ENCODE peak calls at places on chromosomes 1 and 21, in eight cellular contexts. W is HFF-Myc; U is body of pancreas; F is mesothelial cell of epicardium; Z is left lung; B is prostate gland; V is ovary; I is CD8-positive, alpha-beta T cell. X is an unnamed sample.

GRCh38 chr1:38296047-38296446 is 249.5 kb upstream of the POU3F1 start:
- DNase-seq in W (no peak), U (no peak), F (no peak), Z (no peak), B (no peak), V (no peak), I (no peak), X (no peak)

GRCh38 chr1:159012495-159012894 is 2.8 kb downstream of the IFI16 start:
- DNase-seq in W (no peak), U (no peak), F (no peak), Z (peak), B (no peak), V (no peak), I (peak), X (no peak)

GRCh38 chr1:30764396-30764795 is 6.8 kb upstream of the LAPTM5 start:
- DNase-seq in W (no peak), U (no peak), F (no peak), Z (no peak), B (no peak), V (no peak), I (no peak), X (no peak)

GRCh38 chr1:96562094-96562493 is 159.5 kb upstream of the PTBP2 start:
- DNase-seq in W (no peak), U (no peak), F (no peak), Z (no peak), B (no peak), V (no peak), I (no peak), X (no peak)

GRCh38 chr1:101905298-101905794 is 91.4 kb downstream of the OLFM3 start:
- DNase-seq in W (no peak), U (no peak), F (no peak), Z (no peak), B (no peak), V (no peak), I (no peak), X (no peak)

GRCh38 chr21:42799516-42799915 is 79.8 kb downstream of the WDR4 start:
- DNase-seq in W (no peak), U (no peak), F (no peak), Z (no peak), B (no peak), V (no peak), I (no peak), X (no peak)

GRCh38 chr21:44999428-44999971 is 59.7 kb downstream of the SLX9 start:
- DNase-seq in W (no peak), U (no peak), F (no peak), Z (no peak), B (no peak), V (no peak), I (no peak), X (no peak)

GRCh38 chr1:23126801-23127200 is 41.9 kb downstream of the LUZP1 start:
- DNase-seq in W (no peak), U (no peak), F (no peak), Z (no peak), B (no peak), V (no peak), I (no peak), X (no peak)

GRCh38 chr1:46576564-46576963 is 25.1 kb upstream of the KNCN start:
- DNase-seq in W (no peak), U (no peak), F (no peak), Z (no peak), B (no peak), V (no peak), I (no peak), X (no peak)

GRCh38 chr1:159554681-159555080 is 18.9 kb upstream of the OR10J5 start:
- DNase-seq in W (no peak), U (no peak), F (no peak), Z (no peak), B (no peak), V (no peak), I (no peak), X (no peak)

GRCh38 chr1:207077470-207078377 is 10.9 kb upstream of the C4BPB start:
- DNase-seq in W (peak), U (peak), F (no peak), Z (peak), B (peak), V (peak), I (peak), X (no peak)

GRCh38 chr1:37423810-37424209 is 50.6 kb upstream of the ZC3H12A start:
- DNase-seq in W (no peak), U (no peak), F (no peak), Z (no peak), B (no peak), V (no peak), I (no peak), X (no peak)

GRCh38 chr1:153563991-153564390 is 1.7 kb downstream of the S100A2 start:
- DNase-seq in W (no peak), U (no peak), F (no peak), Z (no peak), B (no peak), V (no peak), I (no peak), X (no peak)

GRCh38 chr1:109980324-109981127 is 4.0 kb upstream of the AHCYL1 start:
- DNase-seq in W (no peak), U (peak), F (no peak), Z (no peak), B (no peak), V (no peak), I (no peak), X (no peak)

GRCh38 chr1:43522776-43523480 is 7.8 kb upstream of the PTPRF start:
- DNase-seq in W (peak), U (peak), F (no peak), Z (no peak), B (no peak), V (no peak), I (no peak), X (no peak)

GRCh38 chr21:25895565-25896205 is 160.9 kb downstream of the GABPA start:
- DNase-seq in W (no peak), U (no peak), F (no peak), Z (no peak), B (no peak), V (peak), I (no peak), X (no peak)

GRCh38 chr1:102799496-102799895 is 308.8 kb downstream of the COL11A1 start:
- DNase-seq in W (no peak), U (no peak), F (no peak), Z (no peak), B (no peak), V (no peak), I (no peak), X (no peak)

GRCh38 chr1:203089001-203089650 is 3.3 kb upstream of the MYOG start:
- DNase-seq in W (no peak), U (no peak), F (no peak), Z (no peak), B (no peak), V (no peak), I (no peak), X (no peak)

GRCh38 chr1:30778156-30778978 is 20.8 kb upstream of the LAPTM5 start:
- DNase-seq in W (peak), U (peak), F (no peak), Z (no peak), B (no peak), V (no peak), I (no peak), X (no peak)

GRCh38 chr1:67429011-67429527 is 1.1 kb downstream of the SERBP1 start:
- DNase-seq in W (no peak), U (no peak), F (no peak), Z (no peak), B (peak), V (no peak), I (peak), X (no peak)

GRCh38 chr1:89143484-89143883 is 17.6 kb upstream of the GBP2 start:
- DNase-seq in W (no peak), U (no peak), F (no peak), Z (no peak), B (no peak), V (no peak), I (no peak), X (no peak)

GRCh38 chr1:107018445-107018844 is 38.0 kb upstream of the PRMT6 start:
- DNase-seq in W (no peak), U (no peak), F (no peak), Z (no peak), B (no peak), V (no peak), I (no peak), X (no peak)

GRCh38 chr21:36079010-36079649 is 9.3 kb downstream of the CBR1 start:
- DNase-seq in W (no peak), U (no peak), F (no peak), Z (peak), B (no peak), V (no peak), I (no peak), X (no peak)

GRCh38 chr1:7373251-7373650 is 397.8 kb upstream of the VAMP3 start:
- DNase-seq in W (no peak), U (no peak), F (no peak), Z (no peak), B (no peak), V (no peak), I (no peak), X (no peak)

GRCh38 chr1:227541796-227542152 is 21.6 kb upstream of the ZNF678 start:
- DNase-seq in W (no peak), U (no peak), F (no peak), Z (no peak), B (no peak), V (peak), I (no peak), X (no peak)

GRCh38 chr1:186843261-186843660 is 14.5 kb downstream of the PLA2G4A start:
- DNase-seq in W (no peak), U (no peak), F (no peak), Z (no peak), B (no peak), V (no peak), I (no peak), X (no peak)

GRCh38 chr21:21262048-21262447 is 263.8 kb downstream of the NCAM2 start:
- DNase-seq in W (no peak), U (no peak), F (no peak), Z (no peak), B (no peak), V (no peak), I (no peak), X (no peak)

GRCh38 chr1:183736391-183736790 is 68.5 kb upstream of the RGL1 start:
- DNase-seq in W (no peak), U (no peak), F (no peak), Z (no peak), B (no peak), V (no peak), I (no peak), X (no peak)

DNA sequence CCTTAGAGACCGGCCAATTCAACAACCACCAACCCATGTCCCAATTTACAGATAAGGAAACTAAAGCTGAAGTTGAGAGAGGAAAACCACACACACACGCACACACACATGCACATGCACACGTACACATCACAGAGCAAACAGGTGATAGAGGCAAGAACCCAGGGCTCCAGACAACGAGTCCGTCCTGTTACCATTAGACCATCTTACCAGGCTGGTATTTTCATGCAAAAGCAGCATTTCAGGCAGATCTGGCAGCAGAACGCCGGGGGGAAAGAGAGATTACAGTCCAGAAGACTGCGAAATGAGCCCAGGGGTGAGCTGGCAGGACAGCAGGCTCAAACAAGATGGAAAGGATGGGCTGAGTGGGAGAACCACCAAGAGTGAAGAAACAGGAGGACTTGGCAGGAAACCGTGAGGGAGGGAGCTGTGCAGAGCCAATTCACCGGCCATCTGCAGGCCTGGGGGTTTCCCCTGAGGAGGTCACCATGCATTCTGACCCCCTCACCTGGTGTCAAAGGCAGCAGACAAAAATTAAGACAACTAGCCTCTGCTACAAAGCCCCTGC is 43.4 kb downstream of the PAFAH2 start:
- DNase-seq in W (no peak), U (no peak), F (no peak), Z (no peak), B (no peak), V (no peak), I (no peak), X (no peak)
- TF ChIP-seq CTCF in W (no peak), U (no peak), F (no peak), Z (no peak), B (no peak), V (no peak), I (no peak), X (no peak)

DNA sequence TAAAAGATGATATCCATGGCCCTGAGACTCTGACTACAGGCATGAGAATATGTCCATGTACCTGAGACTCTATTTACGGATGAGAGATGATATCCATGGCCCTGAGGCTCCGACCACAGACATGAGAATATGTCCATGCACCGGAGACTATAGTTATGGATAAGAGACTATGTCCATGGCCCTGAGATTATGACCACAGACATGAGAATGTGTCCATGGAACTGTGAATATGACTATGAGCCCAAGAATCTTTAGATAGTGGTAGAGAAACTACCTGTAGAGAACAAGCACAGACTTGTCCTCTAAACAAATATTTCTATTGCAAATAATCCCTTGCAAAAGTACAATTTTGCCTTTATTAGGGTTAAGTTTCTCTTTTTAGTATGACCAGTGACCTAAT is 263.2 kb downstream of the PCP4 start:
- DNase-seq in W (no peak), U (no peak), F (no peak), Z (no peak), B (no peak), V (no peak), I (no peak), X (no peak)
- TF ChIP-seq CTCF in W (no peak), U (no peak), F (no peak), Z (no peak), B (no peak), V (no peak), I (no peak), X (no peak)

GRCh38 chr1:53172751-53173498 is 23.7 kb upstream of the CPT2 start:
- DNase-seq in W (no peak), U (no peak), F (no peak), Z (no peak), B (no peak), V (no peak), I (no peak), X (no peak)
- TF ChIP-seq CTCF in W (peak), U (no peak), F (no peak), Z (no peak), B (no peak), V (no peak), I (no peak), X (peak)

GRCh38 chr21:17726047-17726446 is 93.1 kb downstream of the C21orf91 start:
- DNase-seq in W (peak), U (no peak), F (no peak), Z (no peak), B (no peak), V (no peak), I (no peak), X (no peak)
- TF ChIP-seq CTCF in W (no peak), U (no peak), F (no peak), Z (no peak), B (no peak), V (no peak), I (no peak), X (peak)

GRCh38 chr1:16925635-16926490 is 4.1 kb downstream of the CROCC start:
- DNase-seq in W (no peak), U (no peak), F (no peak), Z (no peak), B (peak), V (no peak), I (no peak), X (no peak)
- TF ChIP-seq CTCF in W (no peak), U (no peak), F (no peak), Z (no peak), B (no peak), V (no peak), I (no peak), X (no peak)

X was measured in D721Med.